ENCODE peak calls at places on chromosome 7, in four cellular contexts. One of them, this sample, is unnamed.

GRCh38 chr7:125256446-125256845 is 326.8 kb upstream of the POT1 start:
- DNase-seq in WTC11: no peak
- DNase-seq in K562: no peak
- DNase-seq in SK-N-SH: no peak
- DNase-seq in this sample: no peak

GRCh38 chr7:11177793-11178192 is 204.1 kb downstream of the PHF14 start:
- DNase-seq in SK-N-SH: no peak
- DNase-seq in K562: no peak
- DNase-seq in WTC11: no peak
- DNase-seq in this sample: no peak

GRCh38 chr7:42272793-42273665 is 36.0 kb upstream of the GLI3 start:
- DNase-seq in SK-N-SH: no peak
- DNase-seq in WTC11: peak
- DNase-seq in K562: no peak
- DNase-seq in this sample: no peak

GRCh38 chr7:130242198-130243014 is 24.3 kb upstream of the CPA2 start:
- DNase-seq in K562: peak
- DNase-seq in SK-N-SH: peak
- DNase-seq in WTC11: peak
- DNase-seq in this sample: peak

GRCh38 chr7:138359891-138360582 is 100.0 kb upstream of the TRIM24 start:
- DNase-seq in WTC11: no peak
- DNase-seq in K562: no peak
- DNase-seq in SK-N-SH: no peak
- DNase-seq in this sample: no peak

GRCh38 chr7:129168219-129168991 is 20.0 kb upstream of the SMO start:
- DNase-seq in K562: peak
- DNase-seq in WTC11: peak
- DNase-seq in SK-N-SH: no peak
- DNase-seq in this sample: no peak

GRCh38 chr7:113892818-113893217 is 26.0 kb downstream of the PPP1R3A start:
- DNase-seq in K562: no peak
- DNase-seq in WTC11: no peak
- DNase-seq in SK-N-SH: peak
- DNase-seq in this sample: no peak

GRCh38 chr7:27237735-27238334 is 4.8 kb upstream of the EVX1 start:
- DNase-seq in K562: no peak
- DNase-seq in SK-N-SH: no peak
- DNase-seq in WTC11: no peak
- DNase-seq in this sample: no peak

GRCh38 chr7:143979359-143979758 is 20.8 kb upstream of the OR6B1 start:
- DNase-seq in WTC11: no peak
- DNase-seq in SK-N-SH: no peak
- DNase-seq in K562: no peak
- DNase-seq in this sample: peak

GRCh38 chr7:22561356-22561755 is 61.4 kb upstream of the STEAP1B start:
- DNase-seq in WTC11: peak
- DNase-seq in SK-N-SH: no peak
- DNase-seq in K562: no peak
- DNase-seq in this sample: peak

GRCh38 chr7:2934211-2934731 is 90.2 kb upstream of the GNA12 start:
- DNase-seq in SK-N-SH: peak
- DNase-seq in K562: no peak
- DNase-seq in WTC11: peak
- DNase-seq in this sample: no peak

GRCh38 chr7:137146012-137146455 is 197.5 kb downstream of the PTN start:
- DNase-seq in WTC11: no peak
- DNase-seq in K562: no peak
- DNase-seq in SK-N-SH: no peak
- DNase-seq in this sample: no peak

DNA sequence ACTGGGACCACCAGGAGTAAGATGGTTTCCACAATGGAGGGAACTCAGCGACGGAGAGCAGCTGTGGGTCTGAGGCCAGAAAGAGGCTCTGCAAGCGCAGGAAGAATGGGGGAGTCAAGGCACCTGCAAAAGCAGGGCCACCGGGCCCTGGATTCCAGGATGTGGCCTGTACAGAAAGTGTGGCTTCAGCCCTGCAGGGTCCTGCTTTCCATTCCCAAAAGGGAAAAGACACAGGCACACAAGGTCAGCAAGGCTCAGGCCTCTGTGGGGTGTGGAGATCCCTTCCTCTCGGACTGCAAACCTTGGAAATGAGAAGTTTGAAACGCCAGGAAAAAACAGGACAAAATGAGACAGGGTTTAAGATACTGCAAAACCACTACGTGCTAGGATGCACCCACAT is 232.5 kb downstream of the TNS3 start:
- DNase-seq in SK-N-SH: no peak
- DNase-seq in K562: no peak
- DNase-seq in WTC11: no peak
- DNase-seq in this sample: no peak
- TF ChIP-seq FOXJ3 in SK-N-SH: no peak
- TF ChIP-seq FOXJ3 in K562: no peak
- TF ChIP-seq FOXJ3 in WTC11: no peak
- TF ChIP-seq FOXJ3 in this sample: no peak

GRCh38 chr7:47291461-47292051 is 290.4 kb downstream of the TNS3 start:
- DNase-seq in K562: no peak
- DNase-seq in SK-N-SH: no peak
- DNase-seq in WTC11: no peak
- DNase-seq in this sample: no peak
- TF ChIP-seq FOXJ3 in K562: no peak
- TF ChIP-seq FOXJ3 in SK-N-SH: no peak
- TF ChIP-seq FOXJ3 in WTC11: no peak
- TF ChIP-seq FOXJ3 in this sample: no peak

GRCh38 chr7:118232837-118233236 is 8.3 kb downstream of the ANKRD7 start:
- DNase-seq in SK-N-SH: no peak
- DNase-seq in K562: no peak
- DNase-seq in WTC11: no peak
- DNase-seq in this sample: no peak
- TF ChIP-seq FOXJ3 in SK-N-SH: no peak
- TF ChIP-seq FOXJ3 in K562: no peak
- TF ChIP-seq FOXJ3 in WTC11: no peak
- TF ChIP-seq FOXJ3 in this sample: no peak

GRCh38 chr7:13551503-13551902 is 438.0 kb downstream of the ETV1 start:
- DNase-seq in WTC11: no peak
- DNase-seq in K562: no peak
- DNase-seq in SK-N-SH: no peak
- DNase-seq in this sample: no peak
- TF ChIP-seq FOXJ3 in WTC11: no peak
- TF ChIP-seq FOXJ3 in K562: no peak
- TF ChIP-seq FOXJ3 in SK-N-SH: no peak
- TF ChIP-seq FOXJ3 in this sample: no peak

GRCh38 chr7:17682586-17682985 is 257.7 kb downstream of the SNX13 start:
- DNase-seq in WTC11: no peak
- DNase-seq in SK-N-SH: no peak
- DNase-seq in K562: no peak
- DNase-seq in this sample: no peak

GRCh38 chr7:17680026-17680425 is 260.3 kb downstream of the SNX13 start:
- DNase-seq in SK-N-SH: no peak
- DNase-seq in K562: no peak
- DNase-seq in WTC11: no peak
- DNase-seq in this sample: no peak

GRCh38 chr7:17681965-17682364 is 258.3 kb downstream of the SNX13 start:
- DNase-seq in SK-N-SH: no peak
- DNase-seq in K562: no peak
- DNase-seq in WTC11: no peak
- DNase-seq in this sample: no peak

GRCh38 chr7:17679427-17679826 is 260.9 kb downstream of the SNX13 start:
- DNase-seq in K562: no peak
- DNase-seq in WTC11: no peak
- DNase-seq in SK-N-SH: no peak
- DNase-seq in this sample: no peak

DNA sequence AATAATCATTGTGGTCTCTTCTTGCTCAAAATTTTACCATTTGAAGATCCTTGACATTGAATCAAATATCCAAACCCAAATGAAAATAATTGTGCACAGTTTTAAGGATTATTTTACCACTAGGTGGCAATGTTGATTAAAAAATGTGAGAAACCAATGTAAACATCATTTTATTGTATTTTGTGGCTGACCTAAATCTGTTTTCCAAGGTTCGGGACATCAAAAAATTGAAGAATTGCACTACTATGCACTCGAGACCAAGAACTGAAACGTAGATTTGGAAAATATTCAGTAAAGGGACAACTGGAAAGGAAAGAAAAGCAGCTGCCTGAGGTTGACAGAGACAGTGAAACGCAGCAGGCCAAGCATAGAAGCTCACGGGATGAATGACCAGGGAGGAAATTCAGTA is 259.3 kb downstream of the SNX13 start:
- DNase-seq in SK-N-SH: no peak
- DNase-seq in WTC11: no peak
- DNase-seq in K562: no peak
- DNase-seq in this sample: peak
- TF ChIP-seq FOXJ3 in SK-N-SH: no peak
- TF ChIP-seq FOXJ3 in WTC11: no peak
- TF ChIP-seq FOXJ3 in K562: no peak
- TF ChIP-seq FOXJ3 in this sample: no peak

GRCh38 chr7:92625617-92626016 is 35.4 kb upstream of the FAM133B start:
- DNase-seq in SK-N-SH: no peak
- DNase-seq in K562: no peak
- DNase-seq in WTC11: no peak
- DNase-seq in this sample: no peak
- TF ChIP-seq FOXJ3 in SK-N-SH: no peak
- TF ChIP-seq FOXJ3 in K562: no peak
- TF ChIP-seq FOXJ3 in WTC11: no peak
- TF ChIP-seq FOXJ3 in this sample: no peak

GRCh38 chr7:84264341-84264740 is 69.8 kb upstream of the SEMA3A start:
- DNase-seq in WTC11: no peak
- DNase-seq in K562: no peak
- DNase-seq in SK-N-SH: peak
- DNase-seq in this sample: no peak
- TF ChIP-seq FOXJ3 in WTC11: no peak
- TF ChIP-seq FOXJ3 in K562: no peak
- TF ChIP-seq FOXJ3 in SK-N-SH: peak
- TF ChIP-seq FOXJ3 in this sample: no peak

GRCh38 chr7:35565927-35566326 is 129.0 kb downstream of the HERPUD2 start:
- DNase-seq in SK-N-SH: no peak
- DNase-seq in WTC11: no peak
- DNase-seq in K562: no peak
- DNase-seq in this sample: no peak
- TF ChIP-seq FOXJ3 in SK-N-SH: no peak
- TF ChIP-seq FOXJ3 in WTC11: no peak
- TF ChIP-seq FOXJ3 in K562: no peak
- TF ChIP-seq FOXJ3 in this sample: no peak

GRCh38 chr7:133052357-133052756 is 29.5 kb downstream of the CHCHD3 start:
- DNase-seq in SK-N-SH: no peak
- DNase-seq in K562: no peak
- DNase-seq in WTC11: no peak
- DNase-seq in this sample: no peak

GRCh38 chr7:133052826-133053225 is 29.1 kb downstream of the CHCHD3 start:
- DNase-seq in WTC11: no peak
- DNase-seq in K562: no peak
- DNase-seq in SK-N-SH: no peak
- DNase-seq in this sample: no peak

GRCh38 chr7:133051719-133052118 is 30.2 kb downstream of the CHCHD3 start:
- DNase-seq in SK-N-SH: no peak
- DNase-seq in WTC11: no peak
- DNase-seq in K562: no peak
- DNase-seq in this sample: no peak

GRCh38 chr7:133050200-133050995 is 31.5 kb downstream of the CHCHD3 start:
- DNase-seq in WTC11: no peak
- DNase-seq in K562: no peak
- DNase-seq in SK-N-SH: no peak
- DNase-seq in this sample: no peak

DNA sequence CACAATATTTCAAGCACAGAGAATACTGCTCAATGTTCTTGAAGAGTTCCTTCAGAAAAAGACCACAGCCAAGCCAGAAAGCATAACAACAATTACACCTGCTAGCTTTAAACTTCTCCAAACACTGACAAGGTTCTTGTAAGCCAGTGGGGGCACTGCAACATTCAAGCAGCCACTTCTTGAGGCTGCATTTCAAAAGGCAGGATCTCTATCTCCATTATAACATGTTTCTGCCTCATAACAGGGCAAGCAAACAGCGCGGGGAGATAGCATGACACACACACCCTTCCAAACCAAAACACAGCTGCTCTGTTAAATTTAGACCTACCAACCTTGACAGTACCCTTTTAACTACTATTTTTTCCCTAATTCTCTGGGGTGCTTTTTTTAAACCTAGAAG is 30.8 kb downstream of the CHCHD3 start:
- DNase-seq in SK-N-SH: peak
- DNase-seq in WTC11: no peak
- DNase-seq in K562: no peak
- DNase-seq in this sample: no peak
- TF ChIP-seq FOXJ3 in SK-N-SH: no peak
- TF ChIP-seq FOXJ3 in WTC11: no peak
- TF ChIP-seq FOXJ3 in K562: no peak
- TF ChIP-seq FOXJ3 in this sample: no peak

GRCh38 chr7:47622946-47623640 is 41.2 kb upstream of the TNS3 start:
- DNase-seq in SK-N-SH: no peak
- DNase-seq in WTC11: no peak
- DNase-seq in K562: no peak
- DNase-seq in this sample: peak
- TF ChIP-seq FOXJ3 in SK-N-SH: no peak
- TF ChIP-seq FOXJ3 in WTC11: no peak
- TF ChIP-seq FOXJ3 in K562: no peak
- TF ChIP-seq FOXJ3 in this sample: peak

This sample was measured in HepG2.